ENCODE peak calls at places on chromosomes 2 and 18, in five cellular contexts. U, E, X, S and C are unnamed samples.

GRCh38 chr2:66534461-66534860 is 99.5 kb downstream of the MEIS1 start:
- DNase-seq in S (no peak), U (no peak), E (no peak), X (no peak), C (no peak)

GRCh38 chr2:75224636-75225094 is 25.3 kb upstream of the TACR1 start:
- DNase-seq in X (no peak), S (no peak), U (no peak), E (no peak), C (no peak)

GRCh38 chr18:31162419-31162793 is 250 bp downstream of the DSC1 start:
- DNase-seq in E (no peak), U (no peak), S (no peak), X (no peak), C (no peak)

GRCh38 chr2:103823847-103824246 is 1030.1 kb upstream of the POU3F3 start:
- DNase-seq in S (no peak), E (no peak), U (no peak), X (no peak), C (peak; percentile 65)

GRCh38 chr2:149652520-149652919 is 64.9 kb upstream of the MMADHC start:
- DNase-seq in U (no peak), E (no peak), S (no peak), X (no peak), C (peak; percentile 7)

GRCh38 chr2:149175956-149176355 is 137.5 kb downstream of the LYPD6B start:
- DNase-seq in U (no peak), E (no peak), S (no peak), X (no peak), C (no peak)

GRCh38 chr2:185188656-185189055 is 549.9 kb upstream of the FSIP2 start:
- DNase-seq in X (no peak), U (no peak), E (no peak), S (no peak), C (no peak)

GRCh38 chr2:215022418-215022817 is 116.0 kb downstream of the ABCA12 start:
- DNase-seq in S (no peak), E (no peak), X (no peak), U (no peak), C (no peak)

GRCh38 chr2:66432801-66433694 is 1.9 kb upstream of the MEIS1 start:
- DNase-seq in E (peak; percentile 93), S (peak; percentile 87), X (peak; percentile 91), U (peak; percentile 43), C (peak; percentile 95)

GRCh38 chr2:99708231-99708630 is 218.4 kb upstream of the REV1 start:
- DNase-seq in E (no peak), U (no peak), X (no peak), S (peak; percentile 20), C (no peak)

GRCh38 chr2:196168181-196168580 is 3.2 kb downstream of the STK17B start:
- DNase-seq in S (no peak), X (no peak), U (no peak), E (no peak), C (no peak)

GRCh38 chr2:72920317-72921087 is 3.2 kb downstream of the EMX1 start:
- DNase-seq in S (no peak), X (no peak), U (no peak), E (peak; percentile 63), C (peak; percentile 48)

GRCh38 chr18:6610436-6610835 is 119.1 kb upstream of the ARHGAP28 start:
- DNase-seq in U (no peak), X (no peak), S (no peak), E (no peak), C (no peak)

GRCh38 chr2:44920751-44921150 is 20.8 kb upstream of the SIX3 start:
- DNase-seq in E (no peak), X (no peak), S (no peak), U (no peak), C (no peak)

GRCh38 chr2:8615252-8616083 is 66.4 kb upstream of the ID2 start:
- DNase-seq in E (no peak), X (no peak), S (peak; percentile 61), U (no peak), C (no peak)

GRCh38 chr2:8611712-8612111 is 70.1 kb upstream of the ID2 start:
- DNase-seq in E (no peak), X (no peak), S (no peak), U (no peak), C (peak; percentile 74)

GRCh38 chr2:8614646-8615045 is 67.2 kb upstream of the ID2 start:
- DNase-seq in X (no peak), U (no peak), S (no peak), E (no peak), C (no peak)

GRCh38 chr2:8611246-8611645 is 70.6 kb upstream of the ID2 start:
- DNase-seq in U (no peak), S (no peak), E (no peak), X (no peak), C (no peak)

DNA sequence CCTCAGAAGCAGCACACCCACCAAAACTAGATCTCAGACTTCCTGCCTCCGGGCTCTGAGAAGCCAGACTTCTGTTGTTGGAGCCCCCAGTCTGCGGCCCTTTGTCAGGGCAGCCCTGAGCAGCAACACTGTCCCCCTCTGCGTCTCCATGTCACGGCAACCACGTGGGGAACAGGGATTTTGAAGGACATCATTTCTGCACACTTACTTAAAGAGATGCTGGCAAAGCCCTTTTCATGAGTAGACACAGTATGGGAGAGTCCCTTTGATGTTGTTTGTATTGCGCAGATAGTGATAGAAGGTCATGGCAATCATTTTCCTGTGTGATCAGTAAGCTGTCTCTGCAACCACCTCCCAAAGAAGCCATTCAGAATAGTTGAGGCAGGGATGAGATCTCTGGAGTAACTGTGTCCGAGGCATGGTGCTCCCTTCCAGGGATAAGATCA is 69.1 kb upstream of the ID2 start:
- DNase-seq in U (no peak), S (no peak), X (no peak), E (no peak), C (no peak)
- H3K4me1 ChIP-seq in U (no peaks in the 10 kb centered on the region), S (peaks cover 18% of the 10 kb centered on the region), X (no peaks in the 10 kb centered on the region), E (no peaks in the 10 kb centered on the region), C (peaks cover 26% of the 10 kb centered on the region)

DNA sequence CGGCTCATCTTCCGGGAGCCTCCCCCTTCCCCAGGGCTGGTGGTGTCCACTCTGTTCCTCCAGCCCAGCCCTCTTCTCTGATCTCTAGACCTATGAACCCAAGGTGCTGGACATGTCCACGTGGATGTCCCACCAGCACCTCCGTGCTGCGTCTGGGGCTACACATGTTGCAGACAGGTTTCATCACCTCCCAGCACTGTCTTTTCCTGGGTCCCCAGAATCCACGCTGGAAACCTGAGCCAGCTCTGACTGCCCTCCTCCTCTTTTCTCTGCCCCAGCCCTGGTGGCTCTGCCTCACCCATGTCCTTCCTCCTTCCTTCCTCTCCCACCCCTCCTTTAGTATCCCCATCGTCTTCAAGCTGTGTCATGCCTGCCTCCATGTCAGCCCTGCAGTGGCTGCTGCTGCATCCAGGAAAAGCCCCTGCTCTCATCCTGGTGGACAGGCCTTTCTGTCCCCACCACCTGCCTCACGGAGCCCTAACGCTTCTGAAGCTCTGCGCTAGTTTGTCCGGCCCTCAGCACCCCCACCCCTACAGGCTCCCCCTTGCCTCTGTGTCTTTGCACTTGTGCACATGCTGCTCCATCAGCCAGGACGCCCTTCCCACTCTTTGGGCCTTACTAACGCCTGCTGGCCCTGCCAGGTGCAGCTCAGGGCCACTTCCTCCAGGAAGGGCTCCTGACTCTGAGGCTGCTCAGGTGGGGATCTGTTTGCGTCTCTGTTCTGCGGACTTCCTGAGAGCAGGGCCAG is 105.9 kb downstream of the DYSF start:
- DNase-seq in X (no peak), E (no peak), S (no peak), U (no peak), C (no peak)
- H3K4me1 ChIP-seq in X (no peaks in the 10 kb centered on the region), E (no peaks in the 10 kb centered on the region), S (no peaks in the 10 kb centered on the region), U (peaks cover 3% of the 10 kb centered on the region), C (no peaks in the 10 kb centered on the region)

DNA sequence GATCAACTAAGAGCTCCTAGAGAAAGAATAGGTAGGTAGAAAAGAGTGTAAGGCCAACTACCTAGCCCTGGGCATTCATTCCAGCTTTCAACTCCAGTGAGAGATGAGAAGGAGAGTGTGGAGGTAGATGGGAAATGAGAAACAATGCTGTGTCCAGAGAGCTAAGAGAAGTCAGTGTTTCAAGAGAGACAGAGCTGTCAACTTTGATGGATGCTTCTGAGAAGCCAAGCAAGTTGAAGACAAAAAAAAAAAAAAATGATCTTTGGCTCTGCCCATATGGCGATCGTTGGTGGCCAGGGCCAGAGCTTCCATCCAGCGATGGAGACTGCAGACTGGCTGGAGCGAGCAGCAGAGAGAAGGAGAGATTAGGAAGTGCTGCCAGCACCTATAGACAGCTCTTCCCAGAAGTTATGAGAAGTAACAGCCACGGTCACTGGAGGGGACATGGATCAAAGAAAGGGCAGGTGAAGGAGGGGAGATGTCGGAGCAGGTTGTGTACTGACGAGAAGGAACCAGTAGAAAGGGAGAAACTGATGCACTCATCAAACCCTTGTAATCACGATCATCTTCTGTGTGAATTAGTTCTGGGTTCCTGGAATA is 112.4 kb upstream of the PPP1CB start:
- DNase-seq in X (no peak), S (no peak), U (no peak), E (no peak), C (no peak)
- H3K4me1 ChIP-seq in X (peaks cover 33% of the 10 kb centered on the region), S (peaks cover 5% of the 10 kb centered on the region), U (no peaks in the 10 kb centered on the region), E (no peaks in the 10 kb centered on the region), C (peaks cover 21% of the 10 kb centered on the region)

GRCh38 chr2:109676346-109676897 is 62.3 kb downstream of the SOWAHC start:
- DNase-seq in S (no peak), E (no peak), X (no peak), U (no peak), C (no peak)
- H3K4me1 ChIP-seq in S (no peaks in the 10 kb centered on the region), E (no peaks in the 10 kb centered on the region), X (peaks cover 3% of the 10 kb centered on the region), U (peaks cover 4% of the 10 kb centered on the region), C (peaks cover 51% of the 10 kb centered on the region)

GRCh38 chr2:241219030-241219382 is 30.5 kb downstream of the ANO7 start:
- DNase-seq in S (no peak), E (no peak), U (no peak), X (no peak), C (no peak)
- H3K4me1 ChIP-seq in S (peaks cover 2% of the 10 kb centered on the region), E (peaks cover 4% of the 10 kb centered on the region), U (peaks cover 16% of the 10 kb centered on the region), X (peaks cover 2% of the 10 kb centered on the region), C (peaks cover 6% of the 10 kb centered on the region)

GRCh38 chr2:110960281-110960680 is 160.4 kb upstream of the BCL2L11 start:
- DNase-seq in E (no peak), U (no peak), X (no peak), S (no peak), C (no peak)
- H3K4me1 ChIP-seq in E (no peaks in the 10 kb centered on the region), U (no peaks in the 10 kb centered on the region), X (no peaks in the 10 kb centered on the region), S (no peaks in the 10 kb centered on the region), C (no peaks in the 10 kb centered on the region)

DNA sequence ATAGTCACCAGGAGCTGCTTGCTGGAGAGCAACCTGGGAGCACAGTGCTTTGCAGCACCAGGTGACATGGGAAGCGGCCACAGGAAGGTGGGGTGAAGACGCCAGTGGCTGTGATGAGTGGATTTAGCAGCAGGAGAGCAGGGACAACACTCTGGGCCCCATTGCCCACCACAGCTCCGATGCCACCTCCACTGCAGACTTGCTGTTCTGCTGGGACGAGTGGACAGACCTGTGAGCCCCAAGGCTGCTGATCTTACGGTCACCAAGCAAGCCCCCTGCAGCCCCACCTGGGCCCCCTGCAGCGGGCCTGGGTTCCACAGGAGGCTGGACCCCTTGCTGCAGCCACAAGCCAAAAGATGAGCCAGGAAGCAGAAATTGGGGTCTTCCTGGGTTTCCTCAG is 73.7 kb downstream of the CTIF start:
- DNase-seq in E (no peak), S (no peak), U (no peak), X (no peak), C (no peak)
- H3K4me1 ChIP-seq in E (no peaks in the 10 kb centered on the region), S (no peaks in the 10 kb centered on the region), U (no peaks in the 10 kb centered on the region), X (peaks cover 52% of the 10 kb centered on the region), C (peaks cover 4% of the 10 kb centered on the region)